ENCODE peak calls at places on chromosomes 11 and 22, in six cellular contexts. J, Z, M, N, I and A are unnamed samples.

GRCh38 chr22:20567371-20567847 is 60.0 kb downstream of the MED15 start:
- DNase-seq in J (no peak), Z (peak; percentile 66), M (no peak), N (no peak), I (no peak), A (no peak)

GRCh38 chr11:12902784-12903491 is 106.2 kb upstream of the RASSF10 start:
- DNase-seq in J (no peak), Z (no peak), M (no peak), N (no peak), I (no peak), A (no peak)

GRCh38 chr11:27926056-27926455 is 181.9 kb downstream of the KIF18A start:
- DNase-seq in J (no peak), Z (no peak), M (no peak), N (no peak), I (no peak), A (no peak)

GRCh38 chr22:36383110-36383581 is 4.6 kb downstream of the MYH9 start:
- DNase-seq in J (no peak), Z (peak; percentile 94), M (no peak), N (no peak), I (no peak), A (no peak)

GRCh38 chr11:114077482-114078305 is 18.2 kb downstream of the ZBTB16 start:
- DNase-seq in J (peak; percentile 61), Z (no peak), M (peak; percentile 73), N (no peak), I (no peak), A (no peak)

GRCh38 chr22:42180349-42180842 is 49.8 kb upstream of the CYP2D6 start:
- DNase-seq in J (peak; percentile 93), Z (peak; percentile 34), M (peak; percentile 30), N (peak; percentile 41), I (no peak), A (no peak)

GRCh38 chr11:129681344-129682114 is 134.1 kb upstream of the TMEM45B start:
- DNase-seq in J (no peak), Z (no peak), M (no peak), N (no peak), I (no peak), A (no peak)

GRCh38 chr11:120182790-120183491 is 27.9 kb upstream of the OAF start:
- DNase-seq in J (peak; percentile 66), Z (no peak), M (peak; percentile 92), N (no peak), I (no peak), A (peak; percentile 74)

GRCh38 chr22:40263191-40263590 is 83.1 kb upstream of the ADSL start:
- DNase-seq in J (no peak), Z (no peak), M (no peak), N (no peak), I (no peak), A (peak; percentile 79)

GRCh38 chr11:26842458-26842841 is 120.6 kb upstream of the SLC5A12 start:
- DNase-seq in J (peak; percentile 63), Z (peak; percentile 8), M (no peak), N (no peak), I (no peak), A (no peak)

GRCh38 chr22:30860176-30861105 is 108.1 kb downstream of the MORC2 start:
- DNase-seq in J (no peak), Z (no peak), M (peak; percentile 39), N (no peak), I (no peak), A (no peak)

GRCh38 chr11:121241300-121242176 is 51.0 kb upstream of the SC5D start:
- DNase-seq in J (no peak), Z (no peak), M (peak; percentile 56), N (no peak), I (no peak), A (no peak)

GRCh38 chr11:19770277-19770676 is 57.6 kb downstream of the NAV2 start:
- DNase-seq in J (no peak), Z (no peak), M (no peak), N (no peak), I (no peak), A (no peak)

GRCh38 chr11:45133871-45134270 is 12.6 kb upstream of the PRDM11 start:
- DNase-seq in J (no peak), Z (no peak), M (no peak), N (no peak), I (no peak), A (no peak)

GRCh38 chr22:36948273-36949055 is 35.0 kb downstream of the CSF2RB start:
- DNase-seq in J (no peak), Z (no peak), M (no peak), N (no peak), I (no peak), A (peak; percentile 84)

GRCh38 chr11:36308577-36308976 is 12.5 kb downstream of the PRR5L start:
- DNase-seq in J (no peak), Z (no peak), M (no peak), N (no peak), I (no peak), A (no peak)

GRCh38 chr22:28977481-28977971 is 84.1 kb downstream of the C22orf31 start:
- DNase-seq in J (no peak), Z (no peak), M (no peak), N (no peak), I (no peak), A (peak; percentile 26)

GRCh38 chr22:28981818-28982499 is 79.7 kb downstream of the C22orf31 start:
- DNase-seq in J (no peak), Z (no peak), M (no peak), N (no peak), I (no peak), A (no peak)

GRCh38 chr22:28978158-28978557 is 83.5 kb downstream of the C22orf31 start:
- DNase-seq in J (no peak), Z (peak; percentile 54), M (no peak), N (peak; percentile 23), I (no peak), A (peak; percentile 19)

GRCh38 chr22:28978863-28979799 is 82.5 kb downstream of the C22orf31 start:
- DNase-seq in J (no peak), Z (no peak), M (no peak), N (no peak), I (no peak), A (no peak)

DNA sequence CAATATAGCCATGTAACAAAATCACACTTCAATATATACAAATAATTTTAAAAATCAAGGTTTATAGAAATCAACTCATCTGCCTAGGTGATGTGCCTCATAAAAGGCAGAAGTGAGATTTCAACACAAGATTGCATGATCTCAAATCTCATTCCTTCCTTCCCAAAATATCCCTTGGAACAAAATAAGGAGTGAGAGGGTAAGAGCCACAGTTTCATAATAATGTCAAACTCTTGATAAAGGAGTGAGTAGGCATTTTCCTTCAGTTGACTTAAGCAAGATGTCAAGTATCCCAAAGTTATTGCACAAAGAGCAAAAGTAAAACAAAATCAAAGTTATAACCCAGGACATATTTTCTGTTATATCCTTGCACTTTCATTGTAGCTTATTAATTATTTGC is 81.3 kb downstream of the C22orf31 start:
- DNase-seq in J (no peak), Z (no peak), M (no peak), N (no peak), I (no peak), A (no peak)
- H3K27ac ChIP-seq in J (no peak overlapping the region), Z (no peak overlapping the region), M (no peak overlapping the region), N (no peak overlapping the region), I (no peak overlapping the region), A (no peak overlapping the region)

GRCh38 chr22:28002863-28003565 is 84.0 kb upstream of the PITPNB start:
- DNase-seq in J (no peak), Z (no peak), M (no peak), N (no peak), I (no peak), A (peak; percentile 12)
- H3K4me1 ChIP-seq in J (peaks cover 23% of the 10 kb centered on the region), Z (peaks cover 18% of the 10 kb centered on the region), M (no peaks in the 10 kb centered on the region), N (no peaks in the 10 kb centered on the region), I (no peaks in the 10 kb centered on the region), A (peaks cover 39% of the 10 kb centered on the region)

DNA sequence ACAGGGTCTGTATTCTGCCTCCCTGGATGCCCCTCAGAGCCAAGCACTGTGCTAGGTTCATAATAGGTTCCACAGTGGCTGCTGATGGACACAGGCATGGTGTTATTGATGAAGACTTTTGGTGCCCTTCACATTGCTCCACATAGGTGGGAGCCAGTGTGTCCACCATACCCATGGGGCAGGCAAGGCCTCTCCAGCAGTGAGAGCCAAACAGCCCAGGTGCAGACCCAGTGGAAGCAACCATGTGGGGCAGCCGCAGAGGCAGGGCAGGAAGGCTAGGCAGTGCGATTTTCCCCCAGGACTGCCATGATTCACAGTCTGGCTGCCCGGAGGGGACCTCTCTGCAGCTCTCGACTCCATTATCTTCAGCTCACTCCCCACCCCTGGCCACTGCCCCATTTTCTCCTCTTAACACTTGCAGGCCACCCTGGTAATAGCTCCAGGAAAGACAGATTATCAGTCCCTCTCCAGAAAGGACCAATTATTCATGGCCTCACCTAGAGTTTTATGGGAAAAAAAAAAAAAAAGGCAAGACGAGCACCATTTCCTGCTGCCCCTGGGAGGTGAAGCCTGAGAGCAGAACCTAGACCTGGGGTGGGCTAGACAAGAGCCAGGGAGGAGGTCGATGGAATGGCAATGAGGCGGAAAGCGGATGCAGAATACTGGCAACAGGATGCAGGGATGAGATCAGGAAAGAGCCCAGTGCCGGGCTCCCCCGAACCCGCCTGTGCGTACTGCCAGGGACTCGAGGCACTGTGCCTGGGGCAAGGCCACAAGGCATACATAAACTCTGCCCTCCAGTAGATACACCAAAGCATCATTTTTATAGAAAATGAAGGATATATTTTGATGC is 343.0 kb upstream of the NCAM1 start:
- DNase-seq in J (no peak), Z (no peak), M (peak; percentile 59), N (no peak), I (no peak), A (no peak)
- H3K27ac ChIP-seq in J (no peak overlapping the region), Z (no peak overlapping the region), M (no peak overlapping the region), N (no peak overlapping the region), I (no peak overlapping the region), A (no peak overlapping the region)

DNA sequence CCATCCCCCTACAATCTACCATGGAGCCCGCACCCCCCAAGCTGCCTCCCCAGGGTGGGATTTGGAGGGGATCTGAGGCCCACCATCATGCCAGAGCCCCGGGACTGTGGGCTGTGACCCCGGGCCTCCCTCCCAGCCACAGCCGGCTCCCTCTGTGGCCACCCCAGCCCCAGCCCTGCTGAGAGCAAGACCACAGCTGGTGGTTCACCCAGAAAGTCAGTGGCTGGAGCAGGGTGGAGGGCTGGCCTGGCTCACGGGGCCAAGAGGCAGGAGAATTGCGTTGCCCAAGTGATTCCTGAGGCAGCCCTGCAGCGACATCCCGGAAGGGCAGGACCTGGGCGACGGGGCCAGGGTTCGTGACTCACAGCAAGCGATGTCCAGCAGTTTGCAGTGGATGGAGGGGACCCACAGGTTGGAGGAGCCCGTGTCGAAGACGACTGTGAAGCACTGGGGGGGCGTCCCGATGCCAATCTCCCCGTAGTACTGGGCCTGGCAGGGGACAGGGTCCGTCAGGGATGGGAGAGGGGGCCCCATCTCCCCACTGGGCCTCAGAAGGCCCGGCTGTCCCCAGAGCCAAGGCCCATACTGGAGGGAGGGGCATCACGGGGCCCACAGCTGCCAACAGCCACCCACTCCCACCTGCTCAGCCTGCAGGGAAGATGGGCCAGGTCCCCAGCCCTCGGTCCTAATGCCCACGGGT is 4.4 kb downstream of the CTSD start:
- DNase-seq in J (no peak), Z (no peak), M (no peak), N (no peak), I (no peak), A (no peak)
- H3K4me1 ChIP-seq in J (peaks cover 50% of the 10 kb centered on the region), Z (peaks cover 22% of the 10 kb centered on the region), M (peaks cover 6% of the 10 kb centered on the region), N (peaks cover 19% of the 10 kb centered on the region), I (peaks cover 5% of the 10 kb centered on the region), A (peaks cover 12% of the 10 kb centered on the region)